ENCODE peak calls at places on chromosomes 11 and 22, in six cellular contexts. C, I, N, W, B and E are unnamed samples.

GRCh38 chr22:46844606-46845210 is 82.3 kb downstream of the TBC1D22A start:
- DNase-seq in C (no peak), I (no peak), N (no peak), W (no peak), B (no peak), E (no peak)

GRCh38 chr11:72584293-72584921 is 89.8 kb downstream of the PDE2A start:
- DNase-seq in C (peak; percentile 69), I (peak; percentile 16), N (no peak), W (no peak), B (peak; percentile 81), E (no peak)

GRCh38 chr11:26227311-26227710 is 104.6 kb upstream of the ANO3 start:
- DNase-seq in C (no peak), I (peak; percentile 92), N (peak; percentile 91), W (no peak), B (no peak), E (peak; percentile 24)

GRCh38 chr11:124740277-124740882 is 638 bp downstream of the NRGN start:
- DNase-seq in C (no peak), I (peak; percentile 33), N (no peak), W (no peak), B (no peak), E (peak; percentile 65)

GRCh38 chr11:77823775-77824174 is 2.8 kb downstream of the AAMDC start:
- DNase-seq in C (no peak), I (peak; percentile 89), N (no peak), W (no peak), B (no peak), E (no peak)

GRCh38 chr11:1832181-1832988 is 2.4 kb upstream of the SYT8 start:
- DNase-seq in C (peak; percentile 70), I (peak; percentile 5), N (no peak), W (peak; percentile 46), B (peak; percentile 71), E (peak; percentile 87)

GRCh38 chr11:27842290-27842689 is 142.0 kb upstream of the BDNF start:
- DNase-seq in C (no peak), I (no peak), N (no peak), W (no peak), B (no peak), E (no peak)

GRCh38 chr11:21933095-21933494 is 259.8 kb upstream of the ANO5 start:
- DNase-seq in C (no peak), I (no peak), N (no peak), W (no peak), B (no peak), E (no peak)

GRCh38 chr11:65549088-65549487 is 9.1 kb downstream of the LTBP3 start:
- DNase-seq in C (no peak), I (no peak), N (no peak), W (no peak), B (no peak), E (no peak)

GRCh38 chr11:90332415-90332814 is 109.6 kb upstream of the CHORDC1 start:
- DNase-seq in C (no peak), I (no peak), N (no peak), W (no peak), B (no peak), E (no peak)

GRCh38 chr11:125903753-125904659 is at the start of gene DDX25:
- DNase-seq in C (peak; percentile 58), I (no peak), N (no peak), W (no peak), B (no peak), E (no peak)

GRCh38 chr11:19670030-19670761 is 42.4 kb upstream of the NAV2 start:
- DNase-seq in C (no peak), I (peak; percentile 33), N (no peak), W (no peak), B (no peak), E (no peak)

GRCh38 chr11:112051768-112052167 is 22.0 kb downstream of the PIH1D2 start:
- DNase-seq in C (no peak), I (no peak), N (no peak), W (no peak), B (no peak), E (peak; percentile 17)

GRCh38 chr11:83042966-83043711 is 28.6 kb downstream of the RAB30 start:
- DNase-seq in C (no peak), I (peak; percentile 66), N (no peak), W (no peak), B (no peak), E (no peak)

GRCh38 chr11:133058501-133058900 is 473.8 kb downstream of the OPCML start:
- DNase-seq in C (no peak), I (no peak), N (no peak), W (no peak), B (no peak), E (no peak)

GRCh38 chr11:79296113-79296512 is 144.7 kb downstream of the TENM4 start:
- DNase-seq in C (no peak), I (no peak), N (no peak), W (no peak), B (no peak), E (no peak)

GRCh38 chr11:92329137-92329536 is 104.5 kb downstream of the FAT3 start:
- DNase-seq in C (no peak), I (no peak), N (no peak), W (no peak), B (no peak), E (no peak)

GRCh38 chr11:108370990-108371389 is 96.3 kb downstream of the C11orf65 start:
- DNase-seq in C (no peak), I (no peak), N (no peak), W (no peak), B (no peak), E (no peak)

GRCh38 chr11:65903068-65903481 is 2.9 kb upstream of the FOSL1 start:
- DNase-seq in C (no peak), I (peak; percentile 69), N (peak; percentile 60), W (no peak), B (no peak), E (no peak)

GRCh38 chr11:104327864-104328513 is 164.0 kb upstream of the PDGFD start:
- DNase-seq in C (peak; percentile 34), I (no peak), N (no peak), W (no peak), B (no peak), E (no peak)

GRCh38 chr11:104333977-104334376 is 170.0 kb upstream of the PDGFD start:
- DNase-seq in C (peak; percentile 14), I (no peak), N (no peak), W (no peak), B (no peak), E (no peak)

GRCh38 chr11:104328514-104328912 is 164.6 kb upstream of the PDGFD start:
- DNase-seq in C (no peak), I (no peak), N (no peak), W (no peak), B (no peak), E (no peak)

GRCh38 chr11:104329043-104329442 is 165.1 kb upstream of the PDGFD start:
- DNase-seq in C (no peak), I (no peak), N (no peak), W (no peak), B (no peak), E (no peak)

DNA sequence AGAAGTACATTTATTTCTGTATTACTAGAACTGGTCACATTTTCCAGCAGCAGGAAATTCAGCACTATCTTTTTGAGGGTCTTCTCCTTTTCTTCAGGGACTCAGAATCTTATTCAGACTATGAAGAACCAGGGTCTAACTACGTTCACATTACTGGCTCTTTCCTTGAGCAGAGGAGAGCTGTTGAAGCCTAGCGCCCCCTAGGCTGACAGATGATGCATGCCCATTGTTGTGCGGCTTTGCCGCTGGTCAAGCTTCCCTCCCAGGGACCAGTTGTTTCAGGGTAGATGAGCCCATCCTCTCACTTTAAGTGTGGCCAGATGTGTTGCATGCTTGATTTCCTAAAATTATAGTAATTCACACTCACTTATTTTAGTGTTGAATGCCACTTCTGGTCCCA is 168.2 kb upstream of the PDGFD start:
- DNase-seq in C (peak; percentile 64), I (no peak), N (no peak), W (no peak), B (no peak), E (no peak)
- TF ChIP-seq CTCF in C (no peak), I (no peak), N (no peak), W (peak; percentile 23), B (no peak), E (peak; percentile 17)

DNA sequence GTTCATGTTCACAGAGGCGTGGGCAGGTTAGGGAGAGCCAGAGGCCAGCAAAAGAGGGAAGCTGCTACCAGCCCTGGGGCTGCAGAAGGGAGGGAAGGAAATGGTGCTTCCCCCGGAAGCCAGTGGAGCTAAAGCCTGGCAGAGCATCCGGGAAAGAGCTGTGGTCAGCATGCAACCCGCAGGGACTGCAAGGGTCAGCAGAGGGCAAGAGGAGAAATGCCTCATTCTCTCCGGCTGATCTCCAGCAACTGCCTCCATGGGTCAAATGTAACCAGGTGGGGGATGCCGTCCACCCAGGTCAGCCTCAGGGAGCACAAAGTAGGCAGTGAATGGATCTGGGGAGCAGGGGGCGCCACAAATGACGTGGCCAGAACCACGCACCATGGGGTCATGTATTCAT is 36.9 kb upstream of the PRR5 start:
- DNase-seq in C (no peak), I (no peak), N (no peak), W (no peak), B (peak; percentile 57), E (no peak)
- TF ChIP-seq CTCF in C (no peak), I (no peak), N (no peak), W (no peak), B (no peak), E (no peak)

DNA sequence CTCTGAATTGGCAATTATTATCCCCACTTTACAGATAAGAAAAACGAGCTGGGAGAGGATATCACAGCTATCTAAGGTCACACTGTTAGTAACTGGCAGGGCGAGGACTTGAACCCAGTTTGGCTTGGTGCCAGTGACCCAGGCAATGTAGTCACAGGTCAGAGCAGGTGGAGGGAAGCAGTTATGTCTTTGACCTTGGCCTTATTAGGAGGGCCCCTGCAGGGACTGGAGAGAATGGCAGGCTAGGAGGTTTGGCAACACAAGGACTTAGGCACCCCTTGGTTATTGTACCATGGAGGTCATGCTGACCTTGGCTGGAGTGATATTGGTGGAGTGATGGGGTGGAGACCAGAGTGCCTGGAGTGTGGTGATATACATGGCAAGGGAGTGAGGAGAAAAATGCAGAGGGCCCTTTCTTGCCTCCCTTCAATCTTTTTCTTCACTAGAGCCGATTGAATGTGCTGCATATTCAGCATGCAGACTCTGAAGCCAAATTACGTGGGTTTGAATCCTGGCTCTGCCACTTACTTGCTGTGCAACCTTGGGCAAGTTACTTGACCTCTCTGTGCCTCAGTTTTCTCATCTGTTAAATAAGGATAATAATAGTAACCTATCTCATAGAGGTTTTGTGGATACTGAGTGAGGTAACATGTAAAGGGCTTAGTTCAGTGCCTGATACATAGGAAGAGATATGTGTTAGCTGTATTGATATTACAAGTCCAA is 92.7 kb upstream of the TBCEL start:
- DNase-seq in C (no peak), I (no peak), N (no peak), W (no peak), B (no peak), E (no peak)
- TF ChIP-seq CTCF in C (no peak), I (peak; percentile 10), N (no peak), W (no peak), B (no peak), E (no peak)

DNA sequence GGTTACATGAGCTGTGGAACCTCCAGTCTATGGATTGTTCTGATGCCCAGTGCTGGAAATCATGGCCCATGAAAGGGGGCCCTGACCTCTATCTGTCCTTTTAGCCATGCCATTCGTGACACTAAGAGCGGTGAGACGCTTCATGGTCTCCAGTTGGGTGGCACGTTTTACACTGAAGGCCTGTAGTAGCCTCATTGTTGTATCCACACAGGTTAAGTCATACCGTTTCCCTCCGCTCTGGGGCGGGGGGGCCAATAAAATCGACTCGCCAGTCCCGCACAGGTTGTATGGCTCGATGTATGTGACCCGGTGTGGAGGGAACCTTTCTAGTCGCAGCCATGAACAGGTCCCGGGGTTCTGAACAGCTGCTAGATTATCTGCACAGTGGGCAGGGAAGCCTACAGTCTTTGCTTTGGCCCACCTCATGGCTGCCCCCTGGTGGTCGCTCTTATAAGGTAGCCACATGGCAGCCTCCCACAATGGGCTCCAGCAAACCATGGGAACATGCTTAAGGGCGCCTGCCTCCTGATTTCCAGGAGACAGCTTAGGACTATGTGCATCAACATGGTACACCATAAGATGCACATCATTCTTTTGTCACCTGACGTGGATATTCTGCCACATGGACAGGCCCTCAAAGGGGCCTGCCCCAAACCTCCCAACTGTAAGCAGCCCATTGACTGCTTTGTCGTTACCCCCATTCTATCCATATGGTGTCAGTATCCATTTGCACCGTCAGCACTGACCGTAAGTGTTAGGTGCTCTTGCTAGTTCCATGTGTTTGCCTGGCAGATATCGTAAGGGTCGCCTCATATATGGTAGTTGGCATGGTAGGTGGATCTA is 19.7 kb upstream of the APOL3 start:
- DNase-seq in C (peak; percentile 93), I (peak; percentile 78), N (no peak), W (peak; percentile 82), B (peak; percentile 79), E (peak; percentile 87)
- TF ChIP-seq CTCF in C (peak; percentile 92), I (peak; percentile 93), N (peak; percentile 86), W (peak; percentile 87), B (peak; percentile 78), E (peak; percentile 85)